ENCODE peak calls at places on chromosome 14, in five cellular contexts. One of them, this sample, is unnamed. For H3K4me1 and H3K79me1, the result is how much of the 10 kb centered on the place peaks cover.

GRCh38 chr14:51453869-51454268 is 197.8 kb upstream of the FRMD6 start:
- DNase-seq in H1: no peak
- DNase-seq in IMR-90: no peak
- DNase-seq in mesendoderm: no peak
- DNase-seq in H9: no peak
- DNase-seq in this sample: no peak

GRCh38 chr14:92573761-92574498 is 60.3 kb downstream of the RIN3 start:
- DNase-seq in IMR-90: no peak
- DNase-seq in H9: peak
- DNase-seq in H1: no peak
- DNase-seq in mesendoderm: no peak
- DNase-seq in this sample: no peak

GRCh38 chr14:31965735-31966598 is 111.1 kb upstream of the ARHGAP5 start:
- DNase-seq in mesendoderm: peak
- DNase-seq in H1: no peak
- DNase-seq in H9: no peak
- DNase-seq in IMR-90: peak
- DNase-seq in this sample: no peak

GRCh38 chr14:104393898-104394605 is 185.5 kb upstream of the C14orf180 start:
- DNase-seq in H9: peak
- DNase-seq in IMR-90: no peak
- DNase-seq in mesendoderm: no peak
- DNase-seq in H1: no peak
- DNase-seq in this sample: no peak

GRCh38 chr14:33956640-33957039 is 5.8 kb upstream of the EGLN3 start:
- DNase-seq in H9: no peak
- DNase-seq in H1: no peak
- DNase-seq in mesendoderm: no peak
- DNase-seq in IMR-90: no peak
- DNase-seq in this sample: no peak

GRCh38 chr14:103097994-103098957 is 3.8 kb downstream of the EXOC3L4 start:
- DNase-seq in H9: no peak
- DNase-seq in H1: no peak
- DNase-seq in IMR-90: no peak
- DNase-seq in mesendoderm: no peak
- DNase-seq in this sample: no peak

GRCh38 chr14:93528884-93529558 is 98.3 kb downstream of the UNC79 start:
- DNase-seq in H1: no peak
- DNase-seq in H9: no peak
- DNase-seq in mesendoderm: no peak
- DNase-seq in IMR-90: no peak
- DNase-seq in this sample: no peak

GRCh38 chr14:104794641-104795467 is 694 bp downstream of the AKT1 start:
- DNase-seq in H1: no peak
- DNase-seq in IMR-90: peak
- DNase-seq in H9: peak
- DNase-seq in mesendoderm: peak
- DNase-seq in this sample: no peak

GRCh38 chr14:104826197-104826857 is 25.4 kb downstream of the ZBTB42 start:
- DNase-seq in H1: peak
- DNase-seq in H9: peak
- DNase-seq in IMR-90: peak
- DNase-seq in mesendoderm: peak
- DNase-seq in this sample: peak

GRCh38 chr14:31456841-31457664 is at the start of gene DTD2:
- DNase-seq in IMR-90: peak
- DNase-seq in H9: peak
- DNase-seq in mesendoderm: peak
- DNase-seq in H1: peak
- DNase-seq in this sample: peak

GRCh38 chr14:39107624-39108023 is 4.6 kb upstream of the SEC23A start:
- DNase-seq in mesendoderm: peak
- DNase-seq in IMR-90: peak
- DNase-seq in H1: no peak
- DNase-seq in H9: no peak
- DNase-seq in this sample: no peak

GRCh38 chr14:72880820-72881219 is 13.1 kb downstream of the DPF3 start:
- DNase-seq in IMR-90: no peak
- DNase-seq in mesendoderm: no peak
- DNase-seq in H1: no peak
- DNase-seq in H9: no peak
- DNase-seq in this sample: no peak

GRCh38 chr14:38197001-38197760 is 10.5 kb upstream of the SSTR1 start:
- DNase-seq in H1: no peak
- DNase-seq in IMR-90: peak
- DNase-seq in mesendoderm: no peak
- DNase-seq in H9: no peak
- DNase-seq in this sample: no peak

GRCh38 chr14:86055512-86055911 is 525.6 kb downstream of the FLRT2 start:
- DNase-seq in H1: no peak
- DNase-seq in IMR-90: peak
- DNase-seq in H9: no peak
- DNase-seq in mesendoderm: peak
- DNase-seq in this sample: no peak

GRCh38 chr14:103629503-103630121 is 601 bp downstream of the KLC1 start:
- DNase-seq in H9: peak
- DNase-seq in H1: peak
- DNase-seq in IMR-90: no peak
- DNase-seq in mesendoderm: peak
- DNase-seq in this sample: peak

GRCh38 chr14:105199093-105199492 is 18.0 kb upstream of the NUDT14 start:
- DNase-seq in IMR-90: peak
- DNase-seq in mesendoderm: no peak
- DNase-seq in H1: no peak
- DNase-seq in H9: no peak
- DNase-seq in this sample: no peak

GRCh38 chr14:102086346-102086971 is 385 bp downstream of the HSP90AA1 start:
- DNase-seq in H9: no peak
- DNase-seq in mesendoderm: peak
- DNase-seq in IMR-90: peak
- DNase-seq in H1: no peak
- DNase-seq in this sample: no peak

GRCh38 chr14:95490727-95491451 is 25.6 kb downstream of the SYNE3 start:
- DNase-seq in H1: no peak
- DNase-seq in IMR-90: no peak
- DNase-seq in mesendoderm: no peak
- DNase-seq in H9: no peak
- DNase-seq in this sample: no peak

GRCh38 chr14:105889666-105890473 is 363.5 kb downstream of the TMEM121 start:
- DNase-seq in H9: no peak
- DNase-seq in H1: no peak
- DNase-seq in mesendoderm: no peak
- DNase-seq in IMR-90: no peak
- DNase-seq in this sample: no peak

GRCh38 chr14:27049611-27050172 is 451.9 kb upstream of the NOVA1 start:
- DNase-seq in mesendoderm: no peak
- DNase-seq in IMR-90: no peak
- DNase-seq in H1: no peak
- DNase-seq in H9: no peak
- DNase-seq in this sample: no peak

GRCh38 chr14:54590481-54590880 is 23.6 kb downstream of the SAMD4A start:
- DNase-seq in H9: no peak
- DNase-seq in H1: no peak
- DNase-seq in IMR-90: no peak
- DNase-seq in mesendoderm: no peak
- DNase-seq in this sample: no peak

GRCh38 chr14:35406811-35407630 is 2.5 kb upstream of the NFKBIA start:
- DNase-seq in IMR-90: peak
- DNase-seq in mesendoderm: peak
- DNase-seq in H9: no peak
- DNase-seq in H1: no peak
- DNase-seq in this sample: peak

GRCh38 chr14:46480817-46481216 is 170.8 kb downstream of the RPL10L start:
- DNase-seq in H1: no peak
- DNase-seq in H9: no peak
- DNase-seq in mesendoderm: no peak
- DNase-seq in IMR-90: no peak
- DNase-seq in this sample: no peak
- H3K4me1 ChIP-seq in H1: under half
- H3K4me1 ChIP-seq in H9: under half
- H3K4me1 ChIP-seq in mesendoderm: under half
- H3K4me1 ChIP-seq in IMR-90: under half
- H3K4me1 ChIP-seq in this sample: under half

GRCh38 chr14:99478133-99478532 is 2.5 kb downstream of the SETD3 start:
- DNase-seq in H9: no peak
- DNase-seq in mesendoderm: no peak
- DNase-seq in H1: no peak
- DNase-seq in IMR-90: no peak
- DNase-seq in this sample: no peak

GRCh38 chr14:99475179-99475578 is 5.5 kb downstream of the SETD3 start:
- DNase-seq in H1: no peak
- DNase-seq in IMR-90: no peak
- DNase-seq in H9: no peak
- DNase-seq in mesendoderm: peak
- DNase-seq in this sample: no peak

GRCh38 chr14:99476864-99477263 is 3.8 kb downstream of the SETD3 start:
- DNase-seq in H1: no peak
- DNase-seq in H9: no peak
- DNase-seq in IMR-90: peak
- DNase-seq in mesendoderm: no peak
- DNase-seq in this sample: no peak

GRCh38 chr14:99472937-99473336 is 7.7 kb downstream of the SETD3 start:
- DNase-seq in mesendoderm: no peak
- DNase-seq in H1: no peak
- DNase-seq in IMR-90: no peak
- DNase-seq in H9: no peak
- DNase-seq in this sample: no peak

DNA sequence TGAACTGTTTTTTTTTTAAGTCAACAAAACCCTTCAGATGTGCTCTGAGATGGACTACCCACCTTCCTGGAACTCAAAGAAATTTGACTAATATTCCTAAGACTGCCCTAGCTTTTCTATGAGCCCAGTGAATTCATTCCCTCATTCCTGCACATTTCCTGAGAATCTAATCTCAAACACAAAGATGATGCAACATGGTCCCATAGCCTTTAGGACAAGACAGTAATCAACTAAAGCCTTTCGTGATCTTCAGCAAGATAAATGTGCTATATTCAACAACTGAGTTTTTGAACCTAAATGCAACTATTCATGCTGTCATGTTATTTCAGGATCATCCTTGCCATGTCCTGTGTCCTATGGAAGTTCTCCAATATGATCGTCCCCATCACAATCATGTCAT is 5.0 kb downstream of the SETD3 start:
- DNase-seq in H9: no peak
- DNase-seq in H1: no peak
- DNase-seq in mesendoderm: peak
- DNase-seq in IMR-90: no peak
- DNase-seq in this sample: no peak
- H3K79me1 ChIP-seq in H9: under half
- H3K79me1 ChIP-seq in H1: under half
- H3K79me1 ChIP-seq in mesendoderm: under half
- H3K79me1 ChIP-seq in IMR-90: half or more
- H3K79me1 ChIP-seq in this sample: under half

GRCh38 chr14:74934476-74935339 is 11.6 kb upstream of the RPS6KL1 start:
- DNase-seq in IMR-90: no peak
- DNase-seq in mesendoderm: peak
- DNase-seq in H9: peak
- DNase-seq in H1: no peak
- DNase-seq in this sample: no peak
- H3K4me1 ChIP-seq in IMR-90: under half
- H3K4me1 ChIP-seq in mesendoderm: under half
- H3K4me1 ChIP-seq in H9: under half
- H3K4me1 ChIP-seq in H1: under half
- H3K4me1 ChIP-seq in this sample: under half

DNA sequence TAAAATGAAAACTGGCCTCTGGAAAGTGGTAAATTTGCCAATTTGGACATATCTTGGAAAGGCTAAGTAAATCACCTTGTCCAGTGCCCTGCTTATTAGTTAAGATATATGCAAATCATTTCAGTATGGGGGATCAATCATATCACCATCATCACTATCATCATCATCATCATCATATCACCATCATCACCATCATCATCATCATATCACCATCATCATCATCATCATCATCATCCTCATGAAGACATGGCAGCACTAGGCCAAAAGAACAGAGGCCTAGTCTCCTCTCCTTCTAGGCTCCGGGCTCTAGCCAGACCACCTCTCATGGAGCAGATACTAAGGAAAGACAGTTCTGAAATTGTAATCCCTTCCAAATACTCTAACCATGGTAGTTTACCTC is 20.3 kb downstream of the OTX2 start:
- DNase-seq in IMR-90: no peak
- DNase-seq in H9: no peak
- DNase-seq in H1: no peak
- DNase-seq in mesendoderm: peak
- DNase-seq in this sample: no peak
- H3K79me1 ChIP-seq in IMR-90: under half
- H3K79me1 ChIP-seq in H9: under half
- H3K79me1 ChIP-seq in H1: under half
- H3K79me1 ChIP-seq in mesendoderm: under half
- H3K79me1 ChIP-seq in this sample: under half

DNA sequence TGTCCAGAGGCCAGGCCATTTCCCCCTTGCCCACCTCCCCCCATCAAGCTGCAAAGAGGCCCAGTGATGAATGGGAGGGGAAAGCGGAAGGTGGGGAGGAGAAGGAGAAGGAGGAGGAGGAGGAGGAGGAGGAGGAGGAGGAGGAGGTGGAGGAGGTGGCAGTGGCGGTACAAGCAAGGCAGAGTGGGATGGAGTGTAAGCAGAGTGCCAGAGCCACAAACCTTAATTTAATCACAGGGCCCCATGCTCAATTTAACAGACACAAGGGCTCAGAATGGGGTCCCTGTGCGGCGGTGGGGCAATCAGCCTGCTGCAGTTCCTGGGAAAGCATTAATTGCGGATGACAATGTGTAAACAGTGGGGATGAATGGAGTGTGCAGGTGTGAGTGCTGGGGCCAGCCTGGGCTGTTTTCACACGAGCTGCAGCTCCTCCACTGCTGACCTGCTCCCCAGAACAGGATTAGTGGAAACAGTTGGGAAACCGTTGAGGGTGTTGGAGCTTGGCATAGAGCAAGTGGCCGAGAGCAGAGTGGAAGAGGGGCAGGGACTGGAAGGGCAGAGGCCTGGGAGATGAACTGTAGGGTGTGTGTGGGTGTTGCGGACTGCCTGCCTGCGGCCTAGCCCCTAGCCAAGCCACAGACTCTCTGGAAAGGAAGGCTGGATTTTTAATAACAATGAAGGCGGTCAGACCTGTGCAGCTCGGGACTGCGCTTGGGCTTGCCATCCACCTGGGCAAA is 36.4 kb upstream of the SMOC1 start:
- DNase-seq in mesendoderm: no peak
- DNase-seq in H1: no peak
- DNase-seq in IMR-90: no peak
- DNase-seq in H9: no peak
- DNase-seq in this sample: peak
- H3K4me1 ChIP-seq in mesendoderm: under half
- H3K4me1 ChIP-seq in H1: under half
- H3K4me1 ChIP-seq in IMR-90: under half
- H3K4me1 ChIP-seq in H9: under half
- H3K4me1 ChIP-seq in this sample: under half